ENCODE peak calls at places on chromosomes 12 and 14, in four cellular contexts. One of them, this sample, is unnamed.

GRCh38 chr12:27530157-27530922 is 6.3 kb downstream of the PPFIBP1 start:
- DNase-seq in MM.1S: no peak
- DNase-seq in neuronal stem cell: no peak
- DNase-seq in PC-3: peak
- DNase-seq in this sample: no peak

GRCh38 chr12:107622005-107622404 is 63.6 kb upstream of the PWP1 start:
- DNase-seq in neuronal stem cell: no peak
- DNase-seq in MM.1S: no peak
- DNase-seq in PC-3: peak
- DNase-seq in this sample: peak

GRCh38 chr12:57833672-57834071 is 12.9 kb downstream of the CTDSP2 start:
- DNase-seq in neuronal stem cell: no peak
- DNase-seq in PC-3: no peak
- DNase-seq in MM.1S: no peak
- DNase-seq in this sample: no peak

GRCh38 chr12:66552753-66553152 is 126.1 kb downstream of the GRIP1 start:
- DNase-seq in neuronal stem cell: no peak
- DNase-seq in PC-3: no peak
- DNase-seq in MM.1S: no peak
- DNase-seq in this sample: no peak

GRCh38 chr12:51269174-51270066 is 795 bp downstream of the SMAGP start:
- DNase-seq in PC-3: peak
- DNase-seq in MM.1S: peak
- DNase-seq in neuronal stem cell: peak
- DNase-seq in this sample: peak

GRCh38 chr14:97578982-97579381 is 781.8 kb downstream of the VRK1 start:
- DNase-seq in MM.1S: no peak
- DNase-seq in neuronal stem cell: no peak
- DNase-seq in PC-3: no peak
- DNase-seq in this sample: no peak

GRCh38 chr12:104750061-104750460 is 208.0 kb downstream of the SLC41A2 start:
- DNase-seq in MM.1S: peak
- DNase-seq in PC-3: no peak
- DNase-seq in neuronal stem cell: no peak
- DNase-seq in this sample: peak

GRCh38 chr14:104356738-104357688 is 218.6 kb downstream of the KIF26A start:
- DNase-seq in MM.1S: no peak
- DNase-seq in neuronal stem cell: no peak
- DNase-seq in PC-3: no peak
- DNase-seq in this sample: peak

GRCh38 chr12:67710582-67710981 is 62.0 kb downstream of the DYRK2 start:
- DNase-seq in PC-3: peak
- DNase-seq in neuronal stem cell: no peak
- DNase-seq in MM.1S: no peak
- DNase-seq in this sample: no peak

GRCh38 chr12:79662046-79662811 is 28.5 kb downstream of the PAWR start:
- DNase-seq in MM.1S: no peak
- DNase-seq in neuronal stem cell: no peak
- DNase-seq in PC-3: no peak
- DNase-seq in this sample: no peak

GRCh38 chr14:90132821-90133570 is 71.2 kb downstream of the KCNK13 start:
- DNase-seq in PC-3: no peak
- DNase-seq in neuronal stem cell: no peak
- DNase-seq in MM.1S: no peak
- DNase-seq in this sample: no peak

GRCh38 chr12:6667559-6668210 is 4.8 kb upstream of the ING4 start:
- DNase-seq in PC-3: peak
- DNase-seq in neuronal stem cell: no peak
- DNase-seq in MM.1S: no peak
- DNase-seq in this sample: peak

GRCh38 chr12:112121780-112122565 is 3.4 kb upstream of the TRAFD1 start:
- DNase-seq in neuronal stem cell: no peak
- DNase-seq in MM.1S: no peak
- DNase-seq in PC-3: peak
- DNase-seq in this sample: peak

GRCh38 chr12:108616941-108617858 is 16.5 kb downstream of the SELPLG start:
- DNase-seq in MM.1S: peak
- DNase-seq in neuronal stem cell: no peak
- DNase-seq in PC-3: no peak
- DNase-seq in this sample: no peak

GRCh38 chr14:101476931-101477553 is 84.3 kb upstream of the DIO3 start:
- DNase-seq in neuronal stem cell: no peak
- DNase-seq in MM.1S: no peak
- DNase-seq in PC-3: peak
- DNase-seq in this sample: peak

GRCh38 chr12:123449103-123449736 is 8.7 kb upstream of the SNRNP35 start:
- DNase-seq in PC-3: no peak
- DNase-seq in neuronal stem cell: no peak
- DNase-seq in MM.1S: no peak
- DNase-seq in this sample: no peak

GRCh38 chr14:105061428-105062047 is 3.7 kb downstream of the GPR132 start:
- DNase-seq in MM.1S: no peak
- DNase-seq in PC-3: no peak
- DNase-seq in neuronal stem cell: no peak
- DNase-seq in this sample: peak

GRCh38 chr14:98269533-98269932 is 1002.5 kb downstream of the BCL11B start:
- DNase-seq in MM.1S: no peak
- DNase-seq in neuronal stem cell: no peak
- DNase-seq in PC-3: no peak
- DNase-seq in this sample: no peak

GRCh38 chr12:64459388-64460024 is 7.6 kb downstream of the TBK1 start:
- DNase-seq in MM.1S: peak
- DNase-seq in neuronal stem cell: no peak
- DNase-seq in PC-3: no peak
- DNase-seq in this sample: no peak

GRCh38 chr14:59463773-59464650 is 1.2 kb downstream of the GPR135 start:
- DNase-seq in PC-3: no peak
- DNase-seq in neuronal stem cell: no peak
- DNase-seq in MM.1S: no peak
- DNase-seq in this sample: peak

GRCh38 chr12:51884676-51885229 is 3.1 kb upstream of the ANKRD33 start:
- DNase-seq in PC-3: peak
- DNase-seq in neuronal stem cell: no peak
- DNase-seq in MM.1S: no peak
- DNase-seq in this sample: peak

GRCh38 chr12:11836282-11836963 is 186.9 kb downstream of the ETV6 start:
- DNase-seq in PC-3: no peak
- DNase-seq in neuronal stem cell: no peak
- DNase-seq in MM.1S: peak
- DNase-seq in this sample: peak

GRCh38 chr14:21233457-21234076 is 35.7 kb downstream of the HNRNPC start:
- DNase-seq in neuronal stem cell: no peak
- DNase-seq in MM.1S: no peak
- DNase-seq in PC-3: no peak
- DNase-seq in this sample: no peak

GRCh38 chr12:82407481-82407880 is 49.2 kb downstream of the METTL25 start:
- DNase-seq in PC-3: no peak
- DNase-seq in neuronal stem cell: no peak
- DNase-seq in MM.1S: no peak
- DNase-seq in this sample: no peak

GRCh38 chr12:12425616-12426015 is 68.7 kb downstream of the BORCS5 start:
- DNase-seq in PC-3: no peak
- DNase-seq in MM.1S: no peak
- DNase-seq in neuronal stem cell: no peak
- DNase-seq in this sample: no peak

GRCh38 chr14:61662437-61663311 is 32.6 kb upstream of the HIF1A start:
- DNase-seq in neuronal stem cell: no peak
- DNase-seq in MM.1S: peak
- DNase-seq in PC-3: peak
- DNase-seq in this sample: peak
- H3K9ac ChIP-seq in neuronal stem cell: no peak
- H3K9ac ChIP-seq in MM.1S: no peak
- H3K9ac ChIP-seq in PC-3: peak
- H3K9ac ChIP-seq in this sample: no peak

GRCh38 chr12:3223601-3224529 is 146.7 kb downstream of the TSPAN9 start:
- DNase-seq in PC-3: no peak
- DNase-seq in MM.1S: no peak
- DNase-seq in neuronal stem cell: no peak
- DNase-seq in this sample: no peak

GRCh38 chr12:3224530-3224903 is 147.3 kb downstream of the TSPAN9 start:
- DNase-seq in PC-3: no peak
- DNase-seq in neuronal stem cell: no peak
- DNase-seq in MM.1S: no peak
- DNase-seq in this sample: no peak

GRCh38 chr12:3226285-3226684 is 149.1 kb downstream of the TSPAN9 start:
- DNase-seq in neuronal stem cell: no peak
- DNase-seq in PC-3: no peak
- DNase-seq in MM.1S: no peak
- DNase-seq in this sample: no peak

GRCh38 chr12:3225796-3226180 is 148.6 kb downstream of the TSPAN9 start:
- DNase-seq in MM.1S: no peak
- DNase-seq in PC-3: no peak
- DNase-seq in neuronal stem cell: no peak
- DNase-seq in this sample: no peak

GRCh38 chr12:3225154-3225795 is 148.1 kb downstream of the TSPAN9 start:
- DNase-seq in neuronal stem cell: no peak
- DNase-seq in MM.1S: no peak
- DNase-seq in PC-3: no peak
- DNase-seq in this sample: no peak
- H3K9ac ChIP-seq in neuronal stem cell: no peak
- H3K9ac ChIP-seq in MM.1S: no peak
- H3K9ac ChIP-seq in PC-3: no peak
- H3K9ac ChIP-seq in this sample: no peak

GRCh38 chr12:132568826-132569480 is 41.4 kb downstream of the LRCOL1 start:
- DNase-seq in neuronal stem cell: no peak
- DNase-seq in PC-3: no peak
- DNase-seq in MM.1S: no peak
- DNase-seq in this sample: no peak
- H3K9ac ChIP-seq in neuronal stem cell: no peak
- H3K9ac ChIP-seq in PC-3: no peak
- H3K9ac ChIP-seq in MM.1S: no peak
- H3K9ac ChIP-seq in this sample: no peak

DNA sequence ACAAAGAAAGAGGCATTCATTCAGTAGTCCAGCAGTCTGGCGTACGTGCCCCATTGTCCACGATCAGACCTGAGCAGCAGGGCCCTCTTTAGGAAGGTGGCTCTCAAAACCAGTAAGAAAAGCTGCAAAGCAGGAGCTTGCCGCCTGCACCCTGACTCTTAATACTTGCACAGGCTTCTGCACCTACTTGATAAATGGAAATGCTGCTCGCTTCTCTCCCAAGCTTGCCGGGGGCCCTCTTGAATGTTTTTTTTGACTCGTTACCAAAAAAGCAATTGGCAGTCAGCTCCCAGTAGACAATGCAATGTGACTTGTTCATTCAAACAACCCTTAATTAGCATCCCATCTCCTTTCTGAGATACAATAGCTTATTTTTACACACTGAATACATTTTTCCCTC is 27.2 kb upstream of the PTPRB start:
- DNase-seq in PC-3: no peak
- DNase-seq in neuronal stem cell: peak
- DNase-seq in MM.1S: no peak
- DNase-seq in this sample: peak
- H3K9ac ChIP-seq in PC-3: no peak
- H3K9ac ChIP-seq in neuronal stem cell: no peak
- H3K9ac ChIP-seq in MM.1S: no peak
- H3K9ac ChIP-seq in this sample: no peak

GRCh38 chr12:53561590-53561953 is 54.3 kb upstream of the NPFF start:
- DNase-seq in MM.1S: no peak
- DNase-seq in PC-3: peak
- DNase-seq in neuronal stem cell: no peak
- DNase-seq in this sample: no peak
- H3K9ac ChIP-seq in MM.1S: no peak
- H3K9ac ChIP-seq in PC-3: peak
- H3K9ac ChIP-seq in neuronal stem cell: no peak
- H3K9ac ChIP-seq in this sample: no peak

GRCh38 chr12:120350576-120351350 is 18.2 kb downstream of the MSI1 start:
- DNase-seq in PC-3: no peak
- DNase-seq in MM.1S: no peak
- DNase-seq in neuronal stem cell: no peak
- DNase-seq in this sample: no peak
- H3K9ac ChIP-seq in PC-3: no peak
- H3K9ac ChIP-seq in MM.1S: no peak
- H3K9ac ChIP-seq in neuronal stem cell: no peak
- H3K9ac ChIP-seq in this sample: no peak